ENCODE peak calls at places on chromosomes 5 and 9, in ten cellular contexts. V is T follicular helper cell; S is CD8-positive, alpha-beta memory T cell; E is Peyer's patch; P is kidney epithelial cell; Z is hippocampal formation; O is activated naive CD8-positive, alpha-beta T cell treated with anti-CD3 and anti-CD28 coated beads for 36 hours; Q is activated naive CD4-positive, alpha-beta T cell treated with anti-CD3 and anti-CD28 coated beads for 36 hours; L is left cardiac atrium; Y is WTC11. I is an unnamed sample.

GRCh38 chr9:132602207-132602606 is 19.8 kb downstream of the BARHL1 start:
- DNase-seq in V (no peak), S (no peak), E (no peak), P (no peak), Z (no peak), O (no peak), Q (no peak), L (no peak), Y (no peak), I (no peak)

GRCh38 chr5:126395198-126395597 is 28.0 kb upstream of the GRAMD2B start:
- DNase-seq in V (no peak), S (no peak), E (no peak), P (no peak), Z (no peak), O (no peak), Q (no peak), L (no peak), Y (no peak), I (no peak)

GRCh38 chr9:91740713-91741112 is 209.3 kb downstream of the ROR2 start:
- DNase-seq in V (no peak), S (no peak), E (peak; percentile 28), P (no peak), Z (peak; percentile 3), O (no peak), Q (no peak), L (peak; percentile 59), Y (no peak), I (no peak)

GRCh38 chr5:75617746-75618352 is 6.6 kb downstream of the ANKDD1B start:
- DNase-seq in V (no peak), S (no peak), E (no peak), P (no peak), Z (no peak), O (no peak), Q (no peak), L (no peak), Y (no peak), I (no peak)

GRCh38 chr5:103703617-103704016 is 141.0 kb upstream of the NUDT12 start:
- DNase-seq in V (no peak), S (no peak), E (no peak), P (no peak), Z (no peak), O (no peak), Q (no peak), L (no peak), Y (no peak), I (no peak)

GRCh38 chr9:34001308-34001707 is 47.4 kb downstream of the UBAP2 start:
- DNase-seq in V (no peak), S (no peak), E (no peak), P (no peak), Z (no peak), O (no peak), Q (no peak), L (no peak), Y (no peak), I (no peak)

GRCh38 chr5:31186672-31187267 is 6.7 kb upstream of the CDH6 start:
- DNase-seq in V (no peak), S (no peak), E (no peak), P (no peak), Z (peak; percentile 48), O (no peak), Q (no peak), L (no peak), Y (no peak), I (peak; percentile 57)

GRCh38 chr9:32423371-32423770 is 38.9 kb downstream of the ACO1 start:
- DNase-seq in V (no peak), S (no peak), E (no peak), P (peak; percentile 39), Z (no peak), O (no peak), Q (no peak), L (no peak), Y (no peak), I (no peak)

GRCh38 chr5:145178667-145179523 is 656.2 kb downstream of the PRELID2 start:
- DNase-seq in V (no peak), S (no peak), E (no peak), P (no peak), Z (no peak), O (no peak), Q (no peak), L (no peak), Y (no peak), I (no peak)

GRCh38 chr5:177523711-177524538 is 7.2 kb upstream of the DDX41 start:
- DNase-seq in V (no peak), S (no peak), E (no peak), P (no peak), Z (no peak), O (no peak), Q (no peak), L (peak; percentile 17), Y (no peak), I (no peak)

GRCh38 chr9:92726971-92727715 is 37.5 kb downstream of the BICD2 start:
- DNase-seq in V (no peak), S (no peak), E (peak; percentile 16), P (no peak), Z (no peak), O (no peak), Q (no peak), L (peak; percentile 56), Y (no peak), I (peak; percentile 77)

GRCh38 chr9:69746859-69747560 is 12.8 kb downstream of the PTAR1 start:
- DNase-seq in V (no peak), S (no peak), E (no peak), P (no peak), Z (no peak), O (no peak), Q (no peak), L (no peak), Y (no peak), I (no peak)

GRCh38 chr9:127096208-127096607 is 26.2 kb downstream of the ANGPTL2 start:
- DNase-seq in V (no peak), S (no peak), E (no peak), P (no peak), Z (no peak), O (no peak), Q (no peak), L (no peak), Y (no peak), I (no peak)

GRCh38 chr5:74288448-74289109 is 351.9 kb downstream of the ENC1 start:
- DNase-seq in V (no peak), S (no peak), E (no peak), P (no peak), Z (no peak), O (no peak), Q (no peak), L (no peak), Y (no peak), I (no peak)

GRCh38 chr5:1028481-1029269 is 20.1 kb downstream of the NKD2 start:
- DNase-seq in V (no peak), S (no peak), E (no peak), P (no peak), Z (no peak), O (no peak), Q (no peak), L (peak; percentile 14), Y (peak; percentile 10), I (no peak)

GRCh38 chr9:119802621-119803020 is 433.4 kb upstream of the BRINP1 start:
- DNase-seq in V (no peak), S (no peak), E (no peak), P (no peak), Z (peak; percentile 51), O (no peak), Q (no peak), L (peak; percentile 60), Y (no peak), I (peak; percentile 54)

GRCh38 chr9:34589656-34590375 is at the start of gene CNTFR:
- DNase-seq in V (no peak), S (no peak), E (no peak), P (no peak), Z (peak; percentile 54), O (peak; percentile 40), Q (no peak), L (peak; percentile 58), Y (peak; percentile 63), I (peak; percentile 86)

GRCh38 chr9:120734607-120735006 is 20.3 kb upstream of the MEGF9 start:
- DNase-seq in V (no peak), S (no peak), E (no peak), P (no peak), Z (no peak), O (no peak), Q (no peak), L (no peak), Y (no peak), I (no peak)